ENCODE peak calls at places on chromosomes 6 and 20, in nine cellular contexts. K is ELF-1; N is NCI-H82; I is nephron progenitor cell; X is left lung; H is GM23248; F is pancreas; J is adrenal gland; B is stimulated activated CD4-positive, alpha-beta T cell treated with anti-CD3 and anti-CD28 coated beads, Interleukin-4, amount 100 ng/mL, for 48 hours. Q is an unnamed sample.

GRCh38 chr20:21002486-21002885 is 103.7 kb downstream of the LINC00237 start:
- DNase-seq in K (no peak), N (no peak), I (no peak), X (no peak), H (no peak), F (no peak), J (no peak), B (no peak), Q (no peak)

GRCh38 chr20:830011-830521 is 3.4 kb upstream of the FAM110A start:
- DNase-seq in K (no peak), N (no peak), I (no peak), X (no peak), H (peak), F (no peak), J (peak), B (no peak), Q (peak)

GRCh38 chr6:86859513-86859912 is 77.8 kb upstream of the HTR1E start:
- DNase-seq in K (no peak), N (no peak), I (no peak), X (no peak), H (no peak), F (no peak), J (no peak), B (no peak), Q (no peak)

GRCh38 chr6:15183979-15184378 is 61.9 kb upstream of the JARID2 start:
- DNase-seq in K (no peak), N (no peak), I (no peak), X (no peak), H (no peak), F (no peak), J (no peak), B (peak), Q (no peak)

GRCh38 chr6:108434222-108434621 is 126.5 kb upstream of the FOXO3 start:
- DNase-seq in K (no peak), N (no peak), I (no peak), X (no peak), H (no peak), F (no peak), J (no peak), B (no peak), Q (no peak)

GRCh38 chr20:41176711-41177552 is 39.6 kb downstream of the PLCG1 start:
- DNase-seq in K (no peak), N (no peak), I (no peak), X (no peak), H (no peak), F (no peak), J (no peak), B (no peak), Q (no peak)

GRCh38 chr6:105849741-105850140 is 236.4 kb upstream of the PRDM1 start:
- DNase-seq in K (no peak), N (peak), I (no peak), X (no peak), H (peak), F (no peak), J (no peak), B (no peak), Q (no peak)

GRCh38 chr6:108837236-108837971 is 10.8 kb upstream of the ARMC2 start:
- DNase-seq in K (no peak), N (no peak), I (no peak), X (no peak), H (no peak), F (no peak), J (no peak), B (no peak), Q (no peak)

GRCh38 chr20:40489886-40490285 is 199.2 kb downstream of the MAFB start:
- DNase-seq in K (no peak), N (no peak), I (no peak), X (no peak), H (peak), F (no peak), J (no peak), B (no peak), Q (peak)

GRCh38 chr20:1535420-1536175 is 21.9 kb downstream of the SIRPD start:
- DNase-seq in K (no peak), N (no peak), I (no peak), X (peak), H (no peak), F (peak), J (peak), B (no peak), Q (no peak)

GRCh38 chr20:22579711-22580697 is 4.4 kb downstream of the FOXA2 start:
- DNase-seq in K (peak), N (no peak), I (peak), X (no peak), H (no peak), F (peak), J (no peak), B (no peak), Q (peak)

GRCh38 chr20:20713244-20713765 is 861 bp upstream of the RALGAPA2 start:
- DNase-seq in K (no peak), N (peak), I (no peak), X (no peak), H (peak), F (peak), J (peak), B (no peak), Q (no peak)

GRCh38 chr6:16276991-16277981 is 38.9 kb downstream of the GMPR start:
- DNase-seq in K (peak), N (peak), I (peak), X (peak), H (peak), F (no peak), J (peak), B (no peak), Q (peak)

GRCh38 chr6:87154641-87155271 is 609 bp upstream of the ZNF292 start:
- DNase-seq in K (no peak), N (peak), I (no peak), X (no peak), H (peak), F (no peak), J (peak), B (no peak), Q (no peak)

GRCh38 chr6:163254341-163254835 is 160.1 kb upstream of the QKI start:
- DNase-seq in K (no peak), N (no peak), I (no peak), X (no peak), H (no peak), F (no peak), J (no peak), B (no peak), Q (no peak)

GRCh38 chr6:53979468-53980067 is 131.7 kb upstream of the MLIP start:
- DNase-seq in K (no peak), N (peak), I (peak), X (no peak), H (peak), F (no peak), J (peak), B (no peak), Q (no peak)

GRCh38 chr6:3784423-3784822 is 32.9 kb upstream of the PXDC1 start:
- DNase-seq in K (no peak), N (no peak), I (no peak), X (no peak), H (no peak), F (no peak), J (no peak), B (no peak), Q (no peak)

GRCh38 chr20:39116020-39116419 is 153.9 kb downstream of the DHX35 start:
- DNase-seq in K (no peak), N (peak), I (no peak), X (no peak), H (no peak), F (no peak), J (no peak), B (no peak), Q (no peak)

GRCh38 chr6:149851461-149851860 is 12.7 kb downstream of the LRP11 start:
- DNase-seq in K (no peak), N (no peak), I (no peak), X (no peak), H (peak), F (no peak), J (peak), B (no peak), Q (no peak)

Q was measured in Caco-2.